ENCODE peak calls at places on chromosomes 12 and 14, in nine cellular contexts. J is stimulated activated CD4-positive, alpha-beta T cell treated with anti-CD3 and anti-CD28 coated beads, Interleukin-2, amount 100 ng/mL, for 24 hours; G is GM04503; L is thyroid gland; B is naive thymus-derived CD8-positive, alpha-beta T cell; W is cortex of kidney; K is bronchial epithelial cell; E is HEK293T; M is upper lobe of right lung. Q is an unnamed sample.
A peak's percentile ranks its signal among the peaks of the same experiment; 100 is the strongest.

GRCh38 chr14:51168220-51168613 is 71.8 kb upstream of the TMX1 start:
- DNase-seq in J (no peak), G (no peak), L (no peak), B (no peak), W (no peak), K (no peak), E (no peak), M (no peak), Q (no peak)

GRCh38 chr12:46382425-46382973 is 9.9 kb upstream of the SLC38A2 start:
- DNase-seq in J (no peak), G (no peak), L (no peak), B (no peak), W (no peak), K (no peak), E (no peak), M (no peak), Q (no peak)

GRCh38 chr12:69527506-69528272 is 57.5 kb downstream of the FRS2 start:
- DNase-seq in J (no peak), G (peak; percentile 61), L (no peak), B (no peak), W (no peak), K (peak; percentile 92), E (no peak), M (no peak), Q (no peak)

GRCh38 chr12:108337235-108338223 is 1.6 kb downstream of the CMKLR1 start:
- DNase-seq in J (no peak), G (no peak), L (no peak), B (no peak), W (no peak), K (peak; percentile 39), E (peak; percentile 60), M (no peak), Q (no peak)

GRCh38 chr12:63952980-63953379 is 108.5 kb downstream of the SRGAP1 start:
- DNase-seq in J (no peak), G (no peak), L (no peak), B (no peak), W (no peak), K (no peak), E (no peak), M (no peak), Q (no peak)

GRCh38 chr12:124450376-124450750 is 117.0 kb downstream of the NCOR2 start:
- DNase-seq in J (no peak), G (no peak), L (no peak), B (no peak), W (no peak), K (no peak), E (no peak), M (no peak), Q (no peak)

GRCh38 chr14:38124496-38124895 is 83.2 kb upstream of the SSTR1 start:
- DNase-seq in J (no peak), G (no peak), L (no peak), B (no peak), W (no peak), K (no peak), E (no peak), M (no peak), Q (no peak)

GRCh38 chr12:10363922-10364838 is 25.7 kb downstream of the KLRK1 start:
- DNase-seq in J (peak; percentile 25), G (no peak), L (peak; percentile 51), B (no peak), W (no peak), K (peak; percentile 60), E (no peak), M (no peak), Q (no peak)

GRCh38 chr12:124564232-124564958 is 3.0 kb downstream of the NCOR2 start:
- DNase-seq in J (no peak), G (no peak), L (peak; percentile 9), B (no peak), W (no peak), K (no peak), E (no peak), M (no peak), Q (no peak)

GRCh38 chr12:48556631-48557030 is 13.2 kb downstream of the LALBA start:
- DNase-seq in J (no peak), G (no peak), L (no peak), B (no peak), W (no peak), K (no peak), E (no peak), M (no peak), Q (no peak)

GRCh38 chr14:81710232-81710845 is 176.7 kb upstream of the SEL1L start:
- DNase-seq in J (no peak), G (no peak), L (peak; percentile 34), B (no peak), W (no peak), K (peak; percentile 55), E (peak; percentile 21), M (no peak), Q (no peak)

GRCh38 chr14:37061697-37062096 is 110.7 kb downstream of the SLC25A21 start:
- DNase-seq in J (no peak), G (no peak), L (peak; percentile 35), B (no peak), W (no peak), K (no peak), E (no peak), M (no peak), Q (no peak)

GRCh38 chr12:58414398-58414871 is 473.1 kb downstream of the ATP23 start:
- DNase-seq in J (no peak), G (no peak), L (no peak), B (no peak), W (no peak), K (peak; percentile 94), E (no peak), M (no peak), Q (no peak)

GRCh38 chr14:79809849-79810612 is 401.3 kb downstream of the DIO2 start:
- DNase-seq in J (no peak), G (no peak), L (peak; percentile 4), B (no peak), W (no peak), K (peak; percentile 24), E (no peak), M (no peak), Q (no peak)

GRCh38 chr14:103521438-103521961 is 1.1 kb downstream of the CKB start:
- DNase-seq in J (no peak), G (no peak), L (no peak), B (peak; percentile 63), W (no peak), K (no peak), E (no peak), M (no peak), Q (no peak)

GRCh38 chr12:52729147-52729546 is 25.8 kb upstream of the KRT77 start:
- DNase-seq in J (no peak), G (no peak), L (no peak), B (no peak), W (no peak), K (no peak), E (no peak), M (no peak), Q (no peak)

GRCh38 chr12:127438512-127439244 is 828.3 kb upstream of the TMEM132C start:
- DNase-seq in J (no peak), G (no peak), L (no peak), B (no peak), W (no peak), K (no peak), E (no peak), M (no peak), Q (no peak)

GRCh38 chr12:107435520-107435919 is 250.1 kb upstream of the PWP1 start:
- DNase-seq in J (no peak), G (no peak), L (no peak), B (no peak), W (no peak), K (no peak), E (no peak), M (no peak), Q (no peak)

GRCh38 chr14:71776463-71777359 is 155.5 kb upstream of the RGS6 start:
- DNase-seq in J (no peak), G (no peak), L (no peak), B (no peak), W (no peak), K (no peak), E (no peak), M (no peak), Q (no peak)

GRCh38 chr14:103628221-103628683 is 759 bp upstream of the KLC1 start:
- DNase-seq in J (peak; percentile 22), G (no peak), L (peak; percentile 89), B (no peak), W (no peak), K (peak; percentile 85), E (peak; percentile 46), M (peak; percentile 90), Q (peak; percentile 41)

GRCh38 chr14:95222151-95222631 is 64.9 kb upstream of the DICER1 start:
- DNase-seq in J (no peak), G (peak; percentile 3), L (no peak), B (no peak), W (no peak), K (peak; percentile 18), E (no peak), M (no peak), Q (no peak)

GRCh38 chr14:69574266-69574953 is at the start of gene CCDC177:
- DNase-seq in J (peak; percentile 85), G (no peak), L (peak; percentile 73), B (peak; percentile 84), W (no peak), K (peak; percentile 51), E (peak; percentile 75), M (peak; percentile 85), Q (no peak)

GRCh38 chr12:122987086-122987951 is 6.8 kb downstream of the ARL6IP4 start:
- DNase-seq in J (no peak), G (no peak), L (no peak), B (no peak), W (no peak), K (peak; percentile 7), E (no peak), M (no peak), Q (no peak)

GRCh38 chr12:71440393-71441349 is 1.1 kb downstream of the LGR5 start:
- DNase-seq in J (no peak), G (no peak), L (no peak), B (no peak), W (no peak), K (no peak), E (no peak), M (peak; percentile 60), Q (no peak)

GRCh38 chr14:26597136-26598080 is at the start of gene NOVA1:
- DNase-seq in J (no peak), G (no peak), L (peak; percentile 18), B (no peak), W (peak; percentile 10), K (no peak), E (peak; percentile 12), M (peak; percentile 58), Q (no peak)

GRCh38 chr12:104457746-104458644 is 1.2 kb downstream of the CHST11 start:
- DNase-seq in J (peak; percentile 56), G (no peak), L (peak; percentile 32), B (peak; percentile 70), W (no peak), K (peak; percentile 12), E (peak; percentile 50), M (peak; percentile 76), Q (no peak)

GRCh38 chr14:52124791-52125661 is 56.2 kb upstream of the NID2 start:
- DNase-seq in J (no peak), G (peak; percentile 84), L (no peak), B (no peak), W (no peak), K (peak; percentile 71), E (no peak), M (no peak), Q (no peak)

GRCh38 chr12:30794591-30795409 is 40.0 kb upstream of the CAPRIN2 start:
- DNase-seq in J (no peak), G (no peak), L (no peak), B (no peak), W (no peak), K (peak; percentile 94), E (peak; percentile 14), M (no peak), Q (no peak)

GRCh38 chr14:43795600-43796228 is 711.4 kb downstream of the FSCB start:
- DNase-seq in J (no peak), G (no peak), L (no peak), B (no peak), W (no peak), K (no peak), E (no peak), M (no peak), Q (peak; percentile 13)

GRCh38 chr14:104656014-104656714 is 33.3 kb upstream of the INF2 start:
- DNase-seq in J (no peak), G (no peak), L (no peak), B (no peak), W (no peak), K (no peak), E (no peak), M (no peak), Q (no peak)